ENCODE peak calls at places on chromosome 17, in seven cellular contexts. R is DND-41; J is hypothalamus; D is uterus; I is activated effector memory CD4-positive, alpha-beta T cell treated with anti-CD3 and anti-CD28 coated beads, Interleukin-2, amount 50 U/mL, for 16 hours; C is nephron progenitor cell; G is Caki2. O is an unnamed sample.

GRCh38 chr17:1783271-1783670 is 21.4 kb downstream of the SERPINF1 start:
- DNase-seq in G (no peak), D (peak; percentile 48), C (no peak), R (no peak), J (no peak), I (no peak), O (no peak)

GRCh38 chr17:5527647-5528250 is 41.4 kb downstream of the MIS12 start:
- DNase-seq in I (peak; percentile 60), G (no peak), D (no peak), J (no peak), R (no peak), C (no peak), O (no peak)

GRCh38 chr17:6775871-6776405 is at the start of gene FBXO39:
- DNase-seq in D (no peak), J (no peak), G (no peak), I (no peak), C (peak; percentile 60), R (no peak), O (no peak)

GRCh38 chr17:77279448-77280303 is 138.9 kb downstream of the SEC14L1 start:
- DNase-seq in R (no peak), I (no peak), C (no peak), J (no peak), G (peak; percentile 98), D (no peak), O (peak; percentile 95)

GRCh38 chr17:76844846-76845245 is 23.4 kb upstream of the MGAT5B start:
- DNase-seq in D (no peak), J (no peak), G (no peak), C (no peak), I (no peak), R (no peak), O (no peak)

GRCh38 chr17:12089809-12090384 is 69.2 kb downstream of the MAP2K4 start:
- DNase-seq in R (no peak), C (no peak), D (no peak), I (no peak), J (no peak), G (peak; percentile 4), O (no peak)

GRCh38 chr17:78049609-78050008 is 78.9 kb downstream of the TMC6 start:
- DNase-seq in J (no peak), C (no peak), R (no peak), I (no peak), D (no peak), G (no peak), O (no peak)

GRCh38 chr17:4969551-4970231 is 2.1 kb upstream of the SPAG7 start:
- DNase-seq in J (no peak), I (peak; percentile 73), D (no peak), R (no peak), C (no peak), G (no peak), O (peak; percentile 26)

GRCh38 chr17:65050438-65050837 is 6.1 kb downstream of the GNA13 start:
- DNase-seq in G (no peak), I (no peak), J (no peak), R (no peak), C (no peak), D (no peak), O (no peak)

GRCh38 chr17:35155246-35155645 is 7.6 kb downstream of the UNC45B start:
- DNase-seq in G (no peak), D (no peak), I (no peak), R (no peak), C (no peak), J (no peak), O (no peak)

GRCh38 chr17:80981062-80981902 is 10.4 kb upstream of the CHMP6 start:
- DNase-seq in R (peak; percentile 54), I (peak; percentile 80), J (no peak), C (peak; percentile 86), D (no peak), G (no peak), O (no peak)

GRCh38 chr17:50258647-50259483 is 15.4 kb upstream of the TMEM92 start:
- DNase-seq in I (no peak), D (peak; percentile 69), R (no peak), J (no peak), G (no peak), C (no peak), O (no peak)

GRCh38 chr17:61467416-61468262 is 15.4 kb downstream of the TBX4 start:
- DNase-seq in J (no peak), C (peak; percentile 78), I (peak; percentile 46), R (no peak), D (no peak), G (peak; percentile 25), O (no peak)

GRCh38 chr17:46832306-46832895 is 13.9 kb upstream of the WNT3 start:
- DNase-seq in C (no peak), D (no peak), G (no peak), R (no peak), I (no peak), J (no peak), O (no peak)

GRCh38 chr17:78242024-78242742 is 10.8 kb downstream of the TMEM235 start:
- DNase-seq in D (no peak), G (no peak), I (no peak), C (no peak), R (no peak), J (no peak), O (no peak)

GRCh38 chr17:5899496-5900195 is 170.5 kb upstream of the WSCD1 start:
- DNase-seq in G (no peak), R (no peak), D (no peak), C (no peak), J (no peak), I (no peak), O (no peak)

GRCh38 chr17:82864721-82865240 is 25.0 kb upstream of the ZNF750 start:
- DNase-seq in R (peak; percentile 86), I (no peak), J (no peak), D (no peak), G (no peak), C (no peak), O (no peak)

GRCh38 chr17:7046127-7046724 is 2.3 kb upstream of the SLC16A11 start:
- DNase-seq in D (no peak), J (no peak), I (peak; percentile 82), R (no peak), G (no peak), C (peak; percentile 48), O (peak; percentile 55)

GRCh38 chr17:71900830-71901229 is 220.0 kb upstream of the SOX9 start:
- DNase-seq in D (no peak), R (no peak), C (no peak), G (peak; percentile 92), I (no peak), J (no peak), O (no peak)

GRCh38 chr17:39750131-39751015 is 12.6 kb downstream of the GRB7 start:
- DNase-seq in C (no peak), R (no peak), J (no peak), G (peak; percentile 50), I (peak; percentile 60), D (no peak), O (peak; percentile 22)

O was measured in SW480.